ENCODE peak calls at places on chromosomes 2 and 18, in five cellular contexts. One of them, this sample, is unnamed.

GRCh38 chr2:35365859-35366258 is 989.7 kb upstream of the CRIM1 start:
- DNase-seq in ecto neural progenitor cell: no peak
- DNase-seq in neural crest cell: no peak
- DNase-seq in Kasumi-1: no peak
- DNase-seq in fibroblast of lung: peak
- DNase-seq in this sample: no peak

GRCh38 chr18:34511879-34512278 is 198.2 kb upstream of the DTNA start:
- DNase-seq in ecto neural progenitor cell: no peak
- DNase-seq in Kasumi-1: no peak
- DNase-seq in neural crest cell: no peak
- DNase-seq in fibroblast of lung: no peak
- DNase-seq in this sample: no peak

GRCh38 chr18:48294894-48295585 is 114.1 kb downstream of the ZBTB7C start:
- DNase-seq in fibroblast of lung: no peak
- DNase-seq in Kasumi-1: no peak
- DNase-seq in ecto neural progenitor cell: peak
- DNase-seq in neural crest cell: no peak
- DNase-seq in this sample: no peak

GRCh38 chr2:101844055-101844635 is 146.6 kb downstream of the MAP4K4 start:
- DNase-seq in Kasumi-1: no peak
- DNase-seq in ecto neural progenitor cell: no peak
- DNase-seq in fibroblast of lung: peak
- DNase-seq in neural crest cell: no peak
- DNase-seq in this sample: no peak

GRCh38 chr18:22493255-22493654 is 75.5 kb upstream of the CTAGE1 start:
- DNase-seq in ecto neural progenitor cell: no peak
- DNase-seq in fibroblast of lung: no peak
- DNase-seq in Kasumi-1: no peak
- DNase-seq in neural crest cell: no peak
- DNase-seq in this sample: no peak

GRCh38 chr2:240724431-240724830 is 32.8 kb downstream of the AQP12A start:
- DNase-seq in neural crest cell: no peak
- DNase-seq in Kasumi-1: no peak
- DNase-seq in fibroblast of lung: no peak
- DNase-seq in ecto neural progenitor cell: no peak
- DNase-seq in this sample: no peak

GRCh38 chr2:24048662-24049484 is 668 bp upstream of the FKBP1B start:
- DNase-seq in fibroblast of lung: no peak
- DNase-seq in Kasumi-1: no peak
- DNase-seq in ecto neural progenitor cell: no peak
- DNase-seq in neural crest cell: no peak
- DNase-seq in this sample: no peak

GRCh38 chr2:27278010-27278409 is 2.8 kb downstream of the DNAJC5G start:
- DNase-seq in ecto neural progenitor cell: no peak
- DNase-seq in fibroblast of lung: no peak
- DNase-seq in neural crest cell: no peak
- DNase-seq in Kasumi-1: no peak
- DNase-seq in this sample: no peak

GRCh38 chr2:99153921-99154604 is 679 bp downstream of the TSGA10 start:
- DNase-seq in Kasumi-1: no peak
- DNase-seq in neural crest cell: no peak
- DNase-seq in fibroblast of lung: peak
- DNase-seq in ecto neural progenitor cell: no peak
- DNase-seq in this sample: no peak

GRCh38 chr2:71706836-71707235 is 253.5 kb downstream of the DYSF start:
- DNase-seq in Kasumi-1: no peak
- DNase-seq in fibroblast of lung: no peak
- DNase-seq in ecto neural progenitor cell: no peak
- DNase-seq in neural crest cell: no peak
- DNase-seq in this sample: no peak

GRCh38 chr2:180322781-180323180 is 315.7 kb upstream of the CWC22 start:
- DNase-seq in Kasumi-1: no peak
- DNase-seq in ecto neural progenitor cell: no peak
- DNase-seq in neural crest cell: no peak
- DNase-seq in fibroblast of lung: peak
- DNase-seq in this sample: no peak

GRCh38 chr2:237257471-237257951 is 156.5 kb downstream of the COL6A3 start:
- DNase-seq in ecto neural progenitor cell: no peak
- DNase-seq in fibroblast of lung: peak
- DNase-seq in neural crest cell: no peak
- DNase-seq in Kasumi-1: no peak
- DNase-seq in this sample: no peak

GRCh38 chr2:1556776-1557466 is 143.7 kb downstream of the TPO start:
- DNase-seq in ecto neural progenitor cell: no peak
- DNase-seq in fibroblast of lung: peak
- DNase-seq in neural crest cell: no peak
- DNase-seq in Kasumi-1: no peak
- DNase-seq in this sample: no peak

GRCh38 chr2:13858626-13859025 is 773.9 kb upstream of the LRATD1 start:
- DNase-seq in fibroblast of lung: peak
- DNase-seq in Kasumi-1: no peak
- DNase-seq in ecto neural progenitor cell: no peak
- DNase-seq in neural crest cell: no peak
- DNase-seq in this sample: no peak

GRCh38 chr2:105391058-105391627 is 7.7 kb downstream of the FHL2 start:
- DNase-seq in fibroblast of lung: peak
- DNase-seq in ecto neural progenitor cell: no peak
- DNase-seq in Kasumi-1: no peak
- DNase-seq in neural crest cell: no peak
- DNase-seq in this sample: no peak

GRCh38 chr2:237702439-237703397 is 75.3 kb downstream of the LRRFIP1 start:
- DNase-seq in fibroblast of lung: peak
- DNase-seq in neural crest cell: no peak
- DNase-seq in ecto neural progenitor cell: peak
- DNase-seq in Kasumi-1: peak
- DNase-seq in this sample: no peak

GRCh38 chr2:27799646-27800010 is 28.1 kb downstream of the MRPL33 start:
- DNase-seq in neural crest cell: no peak
- DNase-seq in Kasumi-1: no peak
- DNase-seq in ecto neural progenitor cell: no peak
- DNase-seq in fibroblast of lung: no peak
- DNase-seq in this sample: no peak

GRCh38 chr2:179252439-179252838 is 12.2 kb downstream of the SESTD1 start:
- DNase-seq in Kasumi-1: no peak
- DNase-seq in ecto neural progenitor cell: no peak
- DNase-seq in fibroblast of lung: no peak
- DNase-seq in neural crest cell: no peak
- DNase-seq in this sample: no peak

GRCh38 chr2:238278626-238279323 is 9.6 kb downstream of the PER2 start:
- DNase-seq in ecto neural progenitor cell: no peak
- DNase-seq in neural crest cell: no peak
- DNase-seq in Kasumi-1: no peak
- DNase-seq in fibroblast of lung: no peak
- DNase-seq in this sample: no peak

GRCh38 chr2:37915773-37916172 is 9.3 kb upstream of the RMDN2 start:
- DNase-seq in ecto neural progenitor cell: no peak
- DNase-seq in Kasumi-1: no peak
- DNase-seq in fibroblast of lung: no peak
- DNase-seq in neural crest cell: no peak
- DNase-seq in this sample: no peak

GRCh38 chr2:118909191-118909590 is 32.8 kb upstream of the MARCO start:
- DNase-seq in Kasumi-1: no peak
- DNase-seq in neural crest cell: no peak
- DNase-seq in ecto neural progenitor cell: no peak
- DNase-seq in fibroblast of lung: no peak
- DNase-seq in this sample: no peak

GRCh38 chr2:71466301-71467179 is 13.2 kb downstream of the DYSF start:
- DNase-seq in ecto neural progenitor cell: peak
- DNase-seq in Kasumi-1: peak
- DNase-seq in fibroblast of lung: peak
- DNase-seq in neural crest cell: peak
- DNase-seq in this sample: peak

GRCh38 chr18:27748336-27748735 is 428.6 kb downstream of the CDH2 start:
- DNase-seq in Kasumi-1: no peak
- DNase-seq in ecto neural progenitor cell: no peak
- DNase-seq in neural crest cell: no peak
- DNase-seq in fibroblast of lung: no peak
- DNase-seq in this sample: no peak

GRCh38 chr18:79385749-79386341 is 9.9 kb upstream of the NFATC1 start:
- DNase-seq in ecto neural progenitor cell: no peak
- DNase-seq in fibroblast of lung: no peak
- DNase-seq in neural crest cell: no peak
- DNase-seq in Kasumi-1: no peak
- DNase-seq in this sample: no peak

GRCh38 chr18:32550958-32551357 is 80.3 kb upstream of the GAREM1 start:
- DNase-seq in Kasumi-1: no peak
- DNase-seq in neural crest cell: no peak
- DNase-seq in ecto neural progenitor cell: no peak
- DNase-seq in fibroblast of lung: no peak
- DNase-seq in this sample: no peak

GRCh38 chr2:75622929-75623328 is 23.7 kb upstream of the MRPL19 start:
- DNase-seq in ecto neural progenitor cell: no peak
- DNase-seq in neural crest cell: no peak
- DNase-seq in fibroblast of lung: no peak
- DNase-seq in Kasumi-1: no peak
- DNase-seq in this sample: no peak

GRCh38 chr2:3545788-3546478 is 12.2 kb downstream of the RNASEH1 start:
- DNase-seq in fibroblast of lung: no peak
- DNase-seq in Kasumi-1: no peak
- DNase-seq in ecto neural progenitor cell: no peak
- DNase-seq in neural crest cell: no peak
- DNase-seq in this sample: no peak

GRCh38 chr2:17658251-17658843 is 95.3 kb downstream of the SMC6 start:
- DNase-seq in ecto neural progenitor cell: no peak
- DNase-seq in fibroblast of lung: peak
- DNase-seq in neural crest cell: no peak
- DNase-seq in Kasumi-1: no peak
- DNase-seq in this sample: no peak

GRCh38 chr2:217949448-217949847 is 53.3 kb downstream of the TNS1 start:
- DNase-seq in neural crest cell: no peak
- DNase-seq in fibroblast of lung: no peak
- DNase-seq in ecto neural progenitor cell: no peak
- DNase-seq in Kasumi-1: no peak
- DNase-seq in this sample: no peak

GRCh38 chr2:22375094-22375493 is 1009.9 kb upstream of the KLHL29 start:
- DNase-seq in ecto neural progenitor cell: no peak
- DNase-seq in Kasumi-1: no peak
- DNase-seq in neural crest cell: no peak
- DNase-seq in fibroblast of lung: no peak
- DNase-seq in this sample: no peak

GRCh38 chr18:76450912-76451421 is 44.1 kb downstream of the ZNF516 start:
- DNase-seq in Kasumi-1: peak
- DNase-seq in neural crest cell: no peak
- DNase-seq in ecto neural progenitor cell: peak
- DNase-seq in fibroblast of lung: peak
- DNase-seq in this sample: peak

GRCh38 chr2:1541812-1542211 is 128.5 kb downstream of the TPO start:
- DNase-seq in Kasumi-1: no peak
- DNase-seq in ecto neural progenitor cell: no peak
- DNase-seq in fibroblast of lung: peak
- DNase-seq in neural crest cell: no peak
- DNase-seq in this sample: no peak

This sample was measured in neuronal stem cell.